ENCODE peak calls at places on chromosome 18, in seven cellular contexts. One of them, this sample, is unnamed. For H3K4me1, the result is how much of the 10 kb centered on the place peaks cover.

GRCh38 chr18:73563345-73563744 is 584.3 kb downstream of the FBXO15 start:
- DNase-seq in MM.1S: no peak
- DNase-seq in mesendoderm: no peak
- DNase-seq in upper lobe of right lung: no peak
- DNase-seq in HAP-1: no peak
- DNase-seq in sigmoid colon: no peak
- DNase-seq in tibial nerve: no peak
- DNase-seq in this sample: peak

GRCh38 chr18:7221424-7222155 is 9.3 kb upstream of the LRRC30 start:
- DNase-seq in MM.1S: peak
- DNase-seq in mesendoderm: peak
- DNase-seq in upper lobe of right lung: no peak
- DNase-seq in HAP-1: no peak
- DNase-seq in sigmoid colon: no peak
- DNase-seq in tibial nerve: no peak
- DNase-seq in this sample: peak

GRCh38 chr18:35618703-35619102 is 37.2 kb downstream of the GALNT1 start:
- DNase-seq in MM.1S: no peak
- DNase-seq in mesendoderm: peak
- DNase-seq in upper lobe of right lung: no peak
- DNase-seq in HAP-1: no peak
- DNase-seq in sigmoid colon: no peak
- DNase-seq in tibial nerve: no peak
- DNase-seq in this sample: peak

GRCh38 chr18:22550366-22550765 is 132.7 kb upstream of the CTAGE1 start:
- DNase-seq in MM.1S: no peak
- DNase-seq in mesendoderm: no peak
- DNase-seq in upper lobe of right lung: no peak
- DNase-seq in HAP-1: no peak
- DNase-seq in sigmoid colon: no peak
- DNase-seq in tibial nerve: no peak
- DNase-seq in this sample: no peak

GRCh38 chr18:75548353-75548752 is 120.8 kb upstream of the SMIM21 start:
- DNase-seq in MM.1S: peak
- DNase-seq in mesendoderm: peak
- DNase-seq in upper lobe of right lung: no peak
- DNase-seq in HAP-1: no peak
- DNase-seq in sigmoid colon: no peak
- DNase-seq in tibial nerve: no peak
- DNase-seq in this sample: no peak

GRCh38 chr18:65751145-65752085 is 603 bp downstream of the CDH7 start:
- DNase-seq in MM.1S: no peak
- DNase-seq in mesendoderm: peak
- DNase-seq in upper lobe of right lung: peak
- DNase-seq in HAP-1: no peak
- DNase-seq in sigmoid colon: no peak
- DNase-seq in tibial nerve: no peak
- DNase-seq in this sample: no peak

GRCh38 chr18:74551936-74552555 is 17.7 kb downstream of the CNDP1 start:
- DNase-seq in MM.1S: peak
- DNase-seq in mesendoderm: peak
- DNase-seq in upper lobe of right lung: peak
- DNase-seq in HAP-1: peak
- DNase-seq in sigmoid colon: peak
- DNase-seq in tibial nerve: peak
- DNase-seq in this sample: peak

GRCh38 chr18:74283255-74283554 is 8.6 kb downstream of the CYB5A start:
- DNase-seq in MM.1S: no peak
- DNase-seq in mesendoderm: no peak
- DNase-seq in upper lobe of right lung: no peak
- DNase-seq in HAP-1: no peak
- DNase-seq in sigmoid colon: no peak
- DNase-seq in tibial nerve: no peak
- DNase-seq in this sample: no peak

GRCh38 chr18:61546598-61546997 is 213.4 kb downstream of the CDH20 start:
- DNase-seq in MM.1S: no peak
- DNase-seq in mesendoderm: no peak
- DNase-seq in upper lobe of right lung: no peak
- DNase-seq in HAP-1: no peak
- DNase-seq in sigmoid colon: no peak
- DNase-seq in tibial nerve: no peak
- DNase-seq in this sample: no peak

GRCh38 chr18:10266236-10266585 is 188.2 kb upstream of the APCDD1 start:
- DNase-seq in MM.1S: no peak
- DNase-seq in mesendoderm: no peak
- DNase-seq in upper lobe of right lung: no peak
- DNase-seq in HAP-1: no peak
- DNase-seq in sigmoid colon: no peak
- DNase-seq in tibial nerve: no peak
- DNase-seq in this sample: no peak

GRCh38 chr18:55323051-55323994 is 264.7 kb downstream of the TCF4 start:
- DNase-seq in MM.1S: peak
- DNase-seq in mesendoderm: peak
- DNase-seq in upper lobe of right lung: no peak
- DNase-seq in HAP-1: no peak
- DNase-seq in sigmoid colon: no peak
- DNase-seq in tibial nerve: no peak
- DNase-seq in this sample: peak
- H3K4me1 ChIP-seq in MM.1S: under half
- H3K4me1 ChIP-seq in mesendoderm: under half
- H3K4me1 ChIP-seq in upper lobe of right lung: under half
- H3K4me1 ChIP-seq in HAP-1: under half
- H3K4me1 ChIP-seq in sigmoid colon: under half
- H3K4me1 ChIP-seq in tibial nerve: under half
- H3K4me1 ChIP-seq in this sample: under half

GRCh38 chr18:12747530-12748315 is 44.9 kb downstream of the PSMG2 start:
- DNase-seq in MM.1S: no peak
- DNase-seq in mesendoderm: no peak
- DNase-seq in upper lobe of right lung: no peak
- DNase-seq in HAP-1: no peak
- DNase-seq in sigmoid colon: no peak
- DNase-seq in tibial nerve: no peak
- DNase-seq in this sample: peak
- H3K4me1 ChIP-seq in MM.1S: under half
- H3K4me1 ChIP-seq in mesendoderm: under half
- H3K4me1 ChIP-seq in upper lobe of right lung: under half
- H3K4me1 ChIP-seq in HAP-1: under half
- H3K4me1 ChIP-seq in sigmoid colon: under half
- H3K4me1 ChIP-seq in tibial nerve: under half
- H3K4me1 ChIP-seq in this sample: under half

DNA sequence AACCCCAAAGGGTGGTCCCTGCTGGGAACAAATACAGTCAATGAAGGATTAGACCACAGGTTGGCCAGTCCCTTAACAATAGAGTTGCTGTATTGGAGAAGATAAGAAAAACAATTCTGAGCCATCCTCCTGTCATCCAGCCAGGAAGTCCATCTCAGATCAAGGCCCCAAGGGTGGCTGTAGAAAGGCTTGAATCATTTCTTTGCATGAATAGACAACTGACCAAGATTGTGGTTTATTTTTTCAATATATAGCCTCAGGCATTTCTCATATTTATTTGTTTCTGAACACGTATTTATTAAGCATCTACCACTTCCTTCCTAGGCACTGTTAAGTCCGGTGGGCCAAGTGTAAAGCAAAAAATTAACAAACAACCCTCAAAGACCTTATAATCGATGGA is 274.4 kb upstream of the SLC14A2 start:
- DNase-seq in MM.1S: no peak
- DNase-seq in mesendoderm: peak
- DNase-seq in upper lobe of right lung: no peak
- DNase-seq in HAP-1: no peak
- DNase-seq in sigmoid colon: no peak
- DNase-seq in tibial nerve: no peak
- DNase-seq in this sample: no peak
- H3K4me1 ChIP-seq in MM.1S: under half
- H3K4me1 ChIP-seq in mesendoderm: under half
- H3K4me1 ChIP-seq in upper lobe of right lung: under half
- H3K4me1 ChIP-seq in HAP-1: under half
- H3K4me1 ChIP-seq in sigmoid colon: under half
- H3K4me1 ChIP-seq in tibial nerve: under half
- H3K4me1 ChIP-seq in this sample: under half

GRCh38 chr18:9115984-9116383 is 13.5 kb downstream of the NDUFV2 start:
- DNase-seq in MM.1S: no peak
- DNase-seq in mesendoderm: no peak
- DNase-seq in upper lobe of right lung: no peak
- DNase-seq in HAP-1: no peak
- DNase-seq in sigmoid colon: no peak
- DNase-seq in tibial nerve: no peak
- DNase-seq in this sample: no peak
- H3K4me1 ChIP-seq in MM.1S: under half
- H3K4me1 ChIP-seq in mesendoderm: under half
- H3K4me1 ChIP-seq in upper lobe of right lung: half or more
- H3K4me1 ChIP-seq in HAP-1: under half
- H3K4me1 ChIP-seq in sigmoid colon: under half
- H3K4me1 ChIP-seq in tibial nerve: half or more
- H3K4me1 ChIP-seq in this sample: under half

DNA sequence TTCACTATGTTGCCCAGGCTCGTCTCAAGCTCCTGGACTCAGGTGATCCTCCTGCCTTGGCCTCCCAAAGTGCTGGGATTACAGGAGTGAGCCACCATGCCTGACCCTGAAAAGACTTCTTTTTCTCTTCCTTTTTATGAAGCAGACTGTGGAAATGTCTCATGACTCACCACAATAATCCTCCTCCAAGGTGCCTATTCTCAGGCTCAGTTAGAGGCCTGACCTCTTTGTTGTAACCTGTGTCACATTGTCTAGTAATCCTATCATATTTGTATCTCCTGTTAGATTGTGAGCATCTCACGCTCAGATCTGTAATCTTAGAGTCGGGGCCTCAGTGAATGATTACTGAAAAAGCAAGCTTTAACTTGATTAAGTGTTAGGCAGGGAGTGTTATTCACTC is 18.3 kb upstream of the TAF4B start:
- DNase-seq in MM.1S: no peak
- DNase-seq in mesendoderm: no peak
- DNase-seq in upper lobe of right lung: no peak
- DNase-seq in HAP-1: no peak
- DNase-seq in sigmoid colon: no peak
- DNase-seq in tibial nerve: no peak
- DNase-seq in this sample: no peak
- H3K4me1 ChIP-seq in MM.1S: under half
- H3K4me1 ChIP-seq in mesendoderm: under half
- H3K4me1 ChIP-seq in upper lobe of right lung: under half
- H3K4me1 ChIP-seq in HAP-1: under half
- H3K4me1 ChIP-seq in sigmoid colon: under half
- H3K4me1 ChIP-seq in tibial nerve: under half
- H3K4me1 ChIP-seq in this sample: under half

GRCh38 chr18:32372047-32372380 is 98.7 kb downstream of the GAREM1 start:
- DNase-seq in MM.1S: no peak
- DNase-seq in mesendoderm: no peak
- DNase-seq in upper lobe of right lung: no peak
- DNase-seq in HAP-1: no peak
- DNase-seq in sigmoid colon: no peak
- DNase-seq in tibial nerve: no peak
- DNase-seq in this sample: no peak
- H3K4me1 ChIP-seq in MM.1S: under half
- H3K4me1 ChIP-seq in mesendoderm: under half
- H3K4me1 ChIP-seq in upper lobe of right lung: under half
- H3K4me1 ChIP-seq in HAP-1: under half
- H3K4me1 ChIP-seq in sigmoid colon: under half
- H3K4me1 ChIP-seq in tibial nerve: under half
- H3K4me1 ChIP-seq in this sample: under half

DNA sequence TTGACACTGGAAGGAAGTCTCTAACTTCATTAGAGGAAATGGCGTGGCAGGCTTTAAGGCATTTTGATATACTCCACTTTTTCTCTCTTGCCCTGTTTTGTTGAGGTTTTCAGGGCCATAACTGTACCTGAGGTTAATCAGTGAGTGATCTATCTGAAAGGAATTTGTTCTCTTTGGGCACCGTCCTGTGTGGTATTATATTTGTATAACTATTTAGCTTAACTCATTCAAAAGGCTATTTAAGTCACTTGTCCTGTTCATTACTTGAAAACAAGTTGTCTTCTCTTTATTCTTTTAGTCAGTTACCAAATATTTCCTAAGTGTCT is 180.4 kb downstream of the NEDD4L start:
- DNase-seq in MM.1S: no peak
- DNase-seq in mesendoderm: no peak
- DNase-seq in upper lobe of right lung: no peak
- DNase-seq in HAP-1: no peak
- DNase-seq in sigmoid colon: no peak
- DNase-seq in tibial nerve: no peak
- DNase-seq in this sample: no peak
- H3K4me1 ChIP-seq in MM.1S: under half
- H3K4me1 ChIP-seq in mesendoderm: under half
- H3K4me1 ChIP-seq in upper lobe of right lung: under half
- H3K4me1 ChIP-seq in HAP-1: under half
- H3K4me1 ChIP-seq in sigmoid colon: under half
- H3K4me1 ChIP-seq in tibial nerve: under half
- H3K4me1 ChIP-seq in this sample: under half

GRCh38 chr18:26546875-26547301 is 1.5 kb downstream of the KCTD1 start:
- DNase-seq in MM.1S: no peak
- DNase-seq in mesendoderm: peak
- DNase-seq in upper lobe of right lung: no peak
- DNase-seq in HAP-1: no peak
- DNase-seq in sigmoid colon: no peak
- DNase-seq in tibial nerve: no peak
- DNase-seq in this sample: no peak

GRCh38 chr18:26545335-26545734 is 3.0 kb downstream of the KCTD1 start:
- DNase-seq in MM.1S: no peak
- DNase-seq in mesendoderm: no peak
- DNase-seq in upper lobe of right lung: no peak
- DNase-seq in HAP-1: no peak
- DNase-seq in sigmoid colon: no peak
- DNase-seq in tibial nerve: no peak
- DNase-seq in this sample: no peak

GRCh38 chr18:26546170-26546874 is 2.0 kb downstream of the KCTD1 start:
- DNase-seq in MM.1S: no peak
- DNase-seq in mesendoderm: no peak
- DNase-seq in upper lobe of right lung: no peak
- DNase-seq in HAP-1: peak
- DNase-seq in sigmoid colon: no peak
- DNase-seq in tibial nerve: no peak
- DNase-seq in this sample: no peak

GRCh38 chr18:26544459-26544858 is 3.9 kb downstream of the KCTD1 start:
- DNase-seq in MM.1S: no peak
- DNase-seq in mesendoderm: no peak
- DNase-seq in upper lobe of right lung: no peak
- DNase-seq in HAP-1: no peak
- DNase-seq in sigmoid colon: no peak
- DNase-seq in tibial nerve: no peak
- DNase-seq in this sample: no peak

GRCh38 chr18:26545737-26546136 is 2.6 kb downstream of the KCTD1 start:
- DNase-seq in MM.1S: no peak
- DNase-seq in mesendoderm: no peak
- DNase-seq in upper lobe of right lung: no peak
- DNase-seq in HAP-1: no peak
- DNase-seq in sigmoid colon: no peak
- DNase-seq in tibial nerve: no peak
- DNase-seq in this sample: no peak
- H3K4me1 ChIP-seq in MM.1S: under half
- H3K4me1 ChIP-seq in mesendoderm: under half
- H3K4me1 ChIP-seq in upper lobe of right lung: under half
- H3K4me1 ChIP-seq in HAP-1: under half
- H3K4me1 ChIP-seq in sigmoid colon: under half
- H3K4me1 ChIP-seq in tibial nerve: under half
- H3K4me1 ChIP-seq in this sample: under half

GRCh38 chr18:48767090-48767670 is 183.6 kb downstream of the SMAD7 start:
- DNase-seq in MM.1S: no peak
- DNase-seq in mesendoderm: peak
- DNase-seq in upper lobe of right lung: no peak
- DNase-seq in HAP-1: peak
- DNase-seq in sigmoid colon: no peak
- DNase-seq in tibial nerve: no peak
- DNase-seq in this sample: peak
- H3K4me1 ChIP-seq in MM.1S: under half
- H3K4me1 ChIP-seq in mesendoderm: under half
- H3K4me1 ChIP-seq in upper lobe of right lung: under half
- H3K4me1 ChIP-seq in HAP-1: under half
- H3K4me1 ChIP-seq in sigmoid colon: under half
- H3K4me1 ChIP-seq in tibial nerve: under half
- H3K4me1 ChIP-seq in this sample: under half

GRCh38 chr18:572499-573289 is 7.5 kb upstream of the CETN1 start:
- DNase-seq in MM.1S: no peak
- DNase-seq in mesendoderm: no peak
- DNase-seq in upper lobe of right lung: no peak
- DNase-seq in HAP-1: no peak
- DNase-seq in sigmoid colon: no peak
- DNase-seq in tibial nerve: no peak
- DNase-seq in this sample: no peak
- H3K4me1 ChIP-seq in MM.1S: under half
- H3K4me1 ChIP-seq in mesendoderm: under half
- H3K4me1 ChIP-seq in upper lobe of right lung: under half
- H3K4me1 ChIP-seq in HAP-1: under half
- H3K4me1 ChIP-seq in sigmoid colon: under half
- H3K4me1 ChIP-seq in tibial nerve: under half
- H3K4me1 ChIP-seq in this sample: under half

This sample was measured in cardiac muscle cell.